ENCODE peak calls at places on chromosomes 11 and 22, in eight cellular contexts. One of them, this sample, is unnamed.

GRCh38 chr22:50076646-50077624 is 8.3 kb downstream of the MLC1 start:
- DNase-seq in brain microvascular endothelial cell: no peak
- DNase-seq in upper lobe of right lung: peak
- DNase-seq in HCT116: no peak
- DNase-seq in cardiac fibroblast: no peak
- DNase-seq in SK-N-SH: peak
- DNase-seq in lung: no peak
- DNase-seq in adrenal gland: no peak
- DNase-seq in this sample: no peak

GRCh38 chr22:37496651-37497599 is 10.7 kb upstream of the MFNG start:
- DNase-seq in brain microvascular endothelial cell: peak
- DNase-seq in upper lobe of right lung: no peak
- DNase-seq in HCT116: no peak
- DNase-seq in cardiac fibroblast: peak
- DNase-seq in SK-N-SH: peak
- DNase-seq in lung: no peak
- DNase-seq in adrenal gland: no peak
- DNase-seq in this sample: peak

GRCh38 chr22:35344956-35345690 is 35.8 kb upstream of the HMOX1 start:
- DNase-seq in brain microvascular endothelial cell: no peak
- DNase-seq in upper lobe of right lung: no peak
- DNase-seq in HCT116: no peak
- DNase-seq in cardiac fibroblast: no peak
- DNase-seq in SK-N-SH: no peak
- DNase-seq in lung: no peak
- DNase-seq in adrenal gland: no peak
- DNase-seq in this sample: no peak

GRCh38 chr11:118705111-118705741 is 25.8 kb upstream of the TREH start:
- DNase-seq in brain microvascular endothelial cell: no peak
- DNase-seq in upper lobe of right lung: no peak
- DNase-seq in HCT116: no peak
- DNase-seq in cardiac fibroblast: no peak
- DNase-seq in SK-N-SH: no peak
- DNase-seq in lung: no peak
- DNase-seq in adrenal gland: no peak
- DNase-seq in this sample: no peak

GRCh38 chr11:14894657-14895598 is 2.9 kb upstream of the CYP2R1 start:
- DNase-seq in brain microvascular endothelial cell: no peak
- DNase-seq in upper lobe of right lung: peak
- DNase-seq in HCT116: no peak
- DNase-seq in cardiac fibroblast: peak
- DNase-seq in SK-N-SH: no peak
- DNase-seq in lung: peak
- DNase-seq in adrenal gland: peak
- DNase-seq in this sample: peak

GRCh38 chr11:132142102-132142501 is 771.7 kb downstream of the NTM start:
- DNase-seq in brain microvascular endothelial cell: no peak
- DNase-seq in upper lobe of right lung: no peak
- DNase-seq in HCT116: no peak
- DNase-seq in cardiac fibroblast: no peak
- DNase-seq in SK-N-SH: no peak
- DNase-seq in lung: no peak
- DNase-seq in adrenal gland: no peak
- DNase-seq in this sample: no peak

GRCh38 chr22:40213478-40213877 is 35.8 kb downstream of the TNRC6B start:
- DNase-seq in brain microvascular endothelial cell: no peak
- DNase-seq in upper lobe of right lung: no peak
- DNase-seq in HCT116: no peak
- DNase-seq in cardiac fibroblast: peak
- DNase-seq in SK-N-SH: peak
- DNase-seq in lung: no peak
- DNase-seq in adrenal gland: no peak
- DNase-seq in this sample: peak

GRCh38 chr22:50581950-50582561 is 593 bp downstream of the CHKB start:
- DNase-seq in brain microvascular endothelial cell: no peak
- DNase-seq in upper lobe of right lung: no peak
- DNase-seq in HCT116: no peak
- DNase-seq in cardiac fibroblast: peak
- DNase-seq in SK-N-SH: no peak
- DNase-seq in lung: no peak
- DNase-seq in adrenal gland: peak
- DNase-seq in this sample: no peak

GRCh38 chr11:45670386-45671135 is 5.1 kb upstream of the CHST1 start:
- DNase-seq in brain microvascular endothelial cell: no peak
- DNase-seq in upper lobe of right lung: no peak
- DNase-seq in HCT116: no peak
- DNase-seq in cardiac fibroblast: no peak
- DNase-seq in SK-N-SH: no peak
- DNase-seq in lung: no peak
- DNase-seq in adrenal gland: no peak
- DNase-seq in this sample: no peak

GRCh38 chr11:134511255-134511654 is 99.2 kb upstream of the B3GAT1 start:
- DNase-seq in brain microvascular endothelial cell: no peak
- DNase-seq in upper lobe of right lung: no peak
- DNase-seq in HCT116: no peak
- DNase-seq in cardiac fibroblast: no peak
- DNase-seq in SK-N-SH: no peak
- DNase-seq in lung: no peak
- DNase-seq in adrenal gland: no peak
- DNase-seq in this sample: no peak

GRCh38 chr22:28027453-28028448 is 108.7 kb upstream of the PITPNB start:
- DNase-seq in brain microvascular endothelial cell: no peak
- DNase-seq in upper lobe of right lung: peak
- DNase-seq in HCT116: no peak
- DNase-seq in cardiac fibroblast: no peak
- DNase-seq in SK-N-SH: peak
- DNase-seq in lung: no peak
- DNase-seq in adrenal gland: no peak
- DNase-seq in this sample: peak

GRCh38 chr11:926341-926916 is 759 bp downstream of the AP2A2 start:
- DNase-seq in brain microvascular endothelial cell: peak
- DNase-seq in upper lobe of right lung: no peak
- DNase-seq in HCT116: peak
- DNase-seq in cardiac fibroblast: peak
- DNase-seq in SK-N-SH: peak
- DNase-seq in lung: peak
- DNase-seq in adrenal gland: peak
- DNase-seq in this sample: peak

GRCh38 chr11:20000393-20001134 is 159.7 kb downstream of the DBX1 start:
- DNase-seq in brain microvascular endothelial cell: no peak
- DNase-seq in upper lobe of right lung: no peak
- DNase-seq in HCT116: no peak
- DNase-seq in cardiac fibroblast: no peak
- DNase-seq in SK-N-SH: no peak
- DNase-seq in lung: peak
- DNase-seq in adrenal gland: no peak
- DNase-seq in this sample: no peak

GRCh38 chr11:77039491-77040400 is 5.5 kb downstream of the B3GNT6 start:
- DNase-seq in brain microvascular endothelial cell: peak
- DNase-seq in upper lobe of right lung: peak
- DNase-seq in HCT116: no peak
- DNase-seq in cardiac fibroblast: peak
- DNase-seq in SK-N-SH: peak
- DNase-seq in lung: no peak
- DNase-seq in adrenal gland: peak
- DNase-seq in this sample: peak

GRCh38 chr11:117860139-117860538 is 16.3 kb downstream of the FXYD6 start:
- DNase-seq in brain microvascular endothelial cell: no peak
- DNase-seq in upper lobe of right lung: no peak
- DNase-seq in HCT116: no peak
- DNase-seq in cardiac fibroblast: no peak
- DNase-seq in SK-N-SH: no peak
- DNase-seq in lung: no peak
- DNase-seq in adrenal gland: no peak
- DNase-seq in this sample: no peak

GRCh38 chr11:125138966-125139365 is 25.6 kb upstream of the PKNOX2 start:
- DNase-seq in brain microvascular endothelial cell: no peak
- DNase-seq in upper lobe of right lung: no peak
- DNase-seq in HCT116: no peak
- DNase-seq in cardiac fibroblast: no peak
- DNase-seq in SK-N-SH: no peak
- DNase-seq in lung: no peak
- DNase-seq in adrenal gland: no peak
- DNase-seq in this sample: no peak

GRCh38 chr22:19066531-19067271 is 55.5 kb downstream of the DGCR2 start:
- DNase-seq in brain microvascular endothelial cell: peak
- DNase-seq in upper lobe of right lung: no peak
- DNase-seq in HCT116: no peak
- DNase-seq in cardiac fibroblast: peak
- DNase-seq in SK-N-SH: no peak
- DNase-seq in lung: no peak
- DNase-seq in adrenal gland: peak
- DNase-seq in this sample: peak

DNA sequence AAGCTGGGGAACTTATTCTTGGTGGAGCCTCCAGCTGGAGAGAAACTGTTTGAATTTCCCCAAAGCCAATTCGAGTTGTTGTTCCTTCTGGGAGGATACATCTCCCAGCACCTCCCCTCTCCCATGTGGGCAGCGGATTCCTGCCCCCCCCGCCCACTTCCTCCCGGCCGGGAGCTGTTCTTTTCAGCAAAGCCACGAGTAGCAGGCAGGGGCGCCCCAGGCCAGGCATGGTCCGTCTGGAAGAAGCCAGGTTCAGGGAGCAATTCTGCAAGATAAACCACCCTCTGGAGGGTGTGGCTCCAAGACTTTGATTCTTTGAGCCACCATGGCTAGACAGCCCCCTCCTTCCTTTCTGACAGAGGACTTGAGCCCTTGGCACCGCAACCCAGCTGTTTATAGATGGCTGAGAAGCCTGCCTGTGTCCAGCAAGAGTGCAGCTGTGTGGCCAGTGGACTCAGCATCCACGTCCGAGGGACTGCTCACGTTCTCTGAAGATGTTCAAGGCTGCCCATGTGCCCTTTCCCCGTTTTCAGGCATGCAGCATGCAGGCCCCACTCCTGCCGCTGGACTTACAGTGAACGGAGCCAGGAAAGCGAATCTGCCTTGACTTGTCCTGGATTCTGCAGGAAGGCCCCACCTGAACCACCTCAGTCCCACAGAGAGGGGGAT is 170.3 kb downstream of the CTTN start:
- DNase-seq in brain microvascular endothelial cell: peak
- DNase-seq in upper lobe of right lung: peak
- DNase-seq in HCT116: no peak
- DNase-seq in cardiac fibroblast: peak
- DNase-seq in SK-N-SH: peak
- DNase-seq in lung: no peak
- DNase-seq in adrenal gland: peak
- DNase-seq in this sample: peak
- TF ChIP-seq CTCF in brain microvascular endothelial cell: peak
- TF ChIP-seq CTCF in upper lobe of right lung: peak
- TF ChIP-seq CTCF in HCT116: peak
- TF ChIP-seq CTCF in cardiac fibroblast: peak
- TF ChIP-seq CTCF in SK-N-SH: no peak
- TF ChIP-seq CTCF in lung: no peak
- TF ChIP-seq CTCF in adrenal gland: no peak
- TF ChIP-seq CTCF in this sample: peak

GRCh38 chr11:93540337-93540736 is 2.9 kb downstream of the SMCO4 start:
- DNase-seq in brain microvascular endothelial cell: no peak
- DNase-seq in upper lobe of right lung: no peak
- DNase-seq in HCT116: no peak
- DNase-seq in cardiac fibroblast: no peak
- DNase-seq in SK-N-SH: no peak
- DNase-seq in lung: no peak
- DNase-seq in adrenal gland: no peak
- DNase-seq in this sample: no peak

GRCh38 chr11:93541154-93541553 is 2.0 kb downstream of the SMCO4 start:
- DNase-seq in brain microvascular endothelial cell: no peak
- DNase-seq in upper lobe of right lung: no peak
- DNase-seq in HCT116: no peak
- DNase-seq in cardiac fibroblast: no peak
- DNase-seq in SK-N-SH: no peak
- DNase-seq in lung: no peak
- DNase-seq in adrenal gland: no peak
- DNase-seq in this sample: no peak

GRCh38 chr11:93536346-93536871 is 6.8 kb downstream of the SMCO4 start:
- DNase-seq in brain microvascular endothelial cell: no peak
- DNase-seq in upper lobe of right lung: no peak
- DNase-seq in HCT116: no peak
- DNase-seq in cardiac fibroblast: no peak
- DNase-seq in SK-N-SH: no peak
- DNase-seq in lung: no peak
- DNase-seq in adrenal gland: no peak
- DNase-seq in this sample: no peak

GRCh38 chr11:93537022-93537421 is 6.2 kb downstream of the SMCO4 start:
- DNase-seq in brain microvascular endothelial cell: no peak
- DNase-seq in upper lobe of right lung: no peak
- DNase-seq in HCT116: no peak
- DNase-seq in cardiac fibroblast: no peak
- DNase-seq in SK-N-SH: no peak
- DNase-seq in lung: no peak
- DNase-seq in adrenal gland: peak
- DNase-seq in this sample: no peak

GRCh38 chr11:93537767-93538261 is 5.4 kb downstream of the SMCO4 start:
- DNase-seq in brain microvascular endothelial cell: no peak
- DNase-seq in upper lobe of right lung: peak
- DNase-seq in HCT116: no peak
- DNase-seq in cardiac fibroblast: no peak
- DNase-seq in SK-N-SH: no peak
- DNase-seq in lung: peak
- DNase-seq in adrenal gland: peak
- DNase-seq in this sample: no peak
- H3K4me3 ChIP-seq in brain microvascular endothelial cell: no peak
- H3K4me3 ChIP-seq in upper lobe of right lung: peak
- H3K4me3 ChIP-seq in HCT116: no peak
- H3K4me3 ChIP-seq in cardiac fibroblast: no peak
- H3K4me3 ChIP-seq in SK-N-SH: no peak
- H3K4me3 ChIP-seq in lung: no peak
- H3K4me3 ChIP-seq in adrenal gland: no peak
- H3K4me3 ChIP-seq in this sample: no peak

GRCh38 chr11:13343931-13344717 is 66.5 kb downstream of the BMAL1 start:
- DNase-seq in brain microvascular endothelial cell: peak
- DNase-seq in upper lobe of right lung: no peak
- DNase-seq in HCT116: no peak
- DNase-seq in cardiac fibroblast: peak
- DNase-seq in SK-N-SH: peak
- DNase-seq in lung: peak
- DNase-seq in adrenal gland: peak
- DNase-seq in this sample: peak
- TF ChIP-seq CTCF in brain microvascular endothelial cell: peak
- TF ChIP-seq CTCF in upper lobe of right lung: peak
- TF ChIP-seq CTCF in HCT116: peak
- TF ChIP-seq CTCF in cardiac fibroblast: peak
- TF ChIP-seq CTCF in SK-N-SH: peak
- TF ChIP-seq CTCF in lung: peak
- TF ChIP-seq CTCF in adrenal gland: peak
- TF ChIP-seq CTCF in this sample: peak

DNA sequence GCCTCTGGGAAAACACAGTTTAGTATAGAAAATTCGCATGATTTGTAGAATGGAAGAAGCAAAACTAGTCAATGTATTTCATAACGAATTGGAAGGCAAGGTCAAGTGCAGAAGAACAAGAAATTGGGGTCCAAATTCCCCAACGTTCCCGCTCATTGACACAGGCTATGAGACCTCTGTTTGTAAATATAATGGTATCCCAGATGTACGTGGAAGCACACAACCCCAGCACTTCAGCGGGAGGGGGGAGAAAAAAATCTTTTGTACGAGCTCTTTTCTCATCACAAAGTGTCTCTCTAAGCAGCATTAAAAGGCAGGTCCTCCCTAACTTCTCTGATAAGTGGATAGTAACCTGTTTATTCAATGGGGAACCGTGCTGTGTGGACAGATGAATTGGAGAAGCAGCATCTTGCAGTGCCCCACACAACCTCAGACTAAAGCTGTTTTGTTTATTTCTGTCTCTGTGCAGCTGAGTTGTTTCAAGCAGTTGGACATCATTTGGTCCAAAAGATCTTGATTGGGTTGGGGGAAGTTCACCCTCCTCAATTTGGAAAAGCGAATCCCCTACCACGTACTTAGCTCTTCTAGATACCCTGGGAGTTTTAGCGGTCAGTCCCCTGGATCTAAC is 1.1 kb upstream of the GAB2 start:
- DNase-seq in brain microvascular endothelial cell: peak
- DNase-seq in upper lobe of right lung: no peak
- DNase-seq in HCT116: no peak
- DNase-seq in cardiac fibroblast: no peak
- DNase-seq in SK-N-SH: no peak
- DNase-seq in lung: no peak
- DNase-seq in adrenal gland: no peak
- DNase-seq in this sample: no peak
- H3K4me3 ChIP-seq in brain microvascular endothelial cell: peak
- H3K4me3 ChIP-seq in upper lobe of right lung: peak
- H3K4me3 ChIP-seq in HCT116: no peak
- H3K4me3 ChIP-seq in cardiac fibroblast: peak
- H3K4me3 ChIP-seq in SK-N-SH: peak
- H3K4me3 ChIP-seq in lung: peak
- H3K4me3 ChIP-seq in adrenal gland: no peak
- H3K4me3 ChIP-seq in this sample: peak

This sample was measured in astrocyte of the spinal cord.